ENCODE peak calls at places on chromosome 22, in eight cellular contexts. J, E, H, I, X, S, Q and T are unnamed samples.

GRCh38 chr22:47126344-47126811 is 363.9 kb downstream of the TBC1D22A start:
- DNase-seq in J (no peak), E (no peak), H (no peak), I (no peak), X (no peak), S (no peak), Q (no peak), T (no peak)

GRCh38 chr22:49286236-49286760 is 541.4 kb downstream of the BRD1 start:
- DNase-seq in J (no peak), E (no peak), H (no peak), I (no peak), X (no peak), S (no peak), Q (no peak), T (no peak)

GRCh38 chr22:35959121-35959800 is 69.4 kb downstream of the RBFOX2 start:
- DNase-seq in J (no peak), E (no peak), H (no peak), I (no peak), X (no peak), S (no peak), Q (no peak), T (no peak)

GRCh38 chr22:49460662-49461371 is 366.9 kb downstream of the BRD1 start:
- DNase-seq in J (no peak), E (no peak), H (no peak), I (no peak), X (no peak), S (no peak), Q (no peak), T (no peak)

GRCh38 chr22:17742528-17742902 is 31.8 kb downstream of the BID start:
- DNase-seq in J (peak), E (peak), H (no peak), I (peak), X (no peak), S (peak), Q (peak), T (peak)

GRCh38 chr22:42856865-42857704 is at the start of gene ARFGAP3:
- DNase-seq in J (peak), E (peak), H (peak), I (peak), X (peak), S (peak), Q (peak), T (peak)

GRCh38 chr22:23064381-23065068 is 5.8 kb upstream of the GNAZ start:
- DNase-seq in J (no peak), E (no peak), H (no peak), I (no peak), X (peak), S (no peak), Q (no peak), T (no peak)

GRCh38 chr22:11307996-11308395 is 4220.0 kb upstream of the OR11H1 start:
- DNase-seq in J (no peak), E (no peak), H (no peak), I (no peak), X (peak), S (no peak), Q (no peak), T (no peak)

GRCh38 chr22:23073506-23074229 is 3.3 kb downstream of the GNAZ start:
- DNase-seq in J (no peak), E (no peak), H (no peak), I (no peak), X (no peak), S (no peak), Q (no peak), T (no peak)

GRCh38 chr22:49499433-49500075 is 328.1 kb downstream of the BRD1 start:
- DNase-seq in J (no peak), E (no peak), H (no peak), I (no peak), X (no peak), S (no peak), Q (no peak), T (no peak)

GRCh38 chr22:36327922-36328551 is 59.7 kb downstream of the MYH9 start:
- DNase-seq in J (no peak), E (peak), H (no peak), I (peak), X (no peak), S (no peak), Q (no peak), T (no peak)

GRCh38 chr22:29195118-29195963 is 10.4 kb upstream of the EMID1 start:
- DNase-seq in J (no peak), E (no peak), H (no peak), I (no peak), X (no peak), S (no peak), Q (no peak), T (peak)

GRCh38 chr22:41676134-41676533 is 12.5 kb downstream of the SNU13 start:
- DNase-seq in J (no peak), E (no peak), H (no peak), I (no peak), X (no peak), S (no peak), Q (no peak), T (no peak)

GRCh38 chr22:41674941-41675340 is 13.7 kb downstream of the SNU13 start:
- DNase-seq in J (no peak), E (no peak), H (no peak), I (no peak), X (no peak), S (no peak), Q (no peak), T (no peak)

GRCh38 chr22:41668971-41669911 is 19.4 kb downstream of the SNU13 start:
- DNase-seq in J (no peak), E (no peak), H (peak), I (peak), X (no peak), S (peak), Q (no peak), T (no peak)

DNA sequence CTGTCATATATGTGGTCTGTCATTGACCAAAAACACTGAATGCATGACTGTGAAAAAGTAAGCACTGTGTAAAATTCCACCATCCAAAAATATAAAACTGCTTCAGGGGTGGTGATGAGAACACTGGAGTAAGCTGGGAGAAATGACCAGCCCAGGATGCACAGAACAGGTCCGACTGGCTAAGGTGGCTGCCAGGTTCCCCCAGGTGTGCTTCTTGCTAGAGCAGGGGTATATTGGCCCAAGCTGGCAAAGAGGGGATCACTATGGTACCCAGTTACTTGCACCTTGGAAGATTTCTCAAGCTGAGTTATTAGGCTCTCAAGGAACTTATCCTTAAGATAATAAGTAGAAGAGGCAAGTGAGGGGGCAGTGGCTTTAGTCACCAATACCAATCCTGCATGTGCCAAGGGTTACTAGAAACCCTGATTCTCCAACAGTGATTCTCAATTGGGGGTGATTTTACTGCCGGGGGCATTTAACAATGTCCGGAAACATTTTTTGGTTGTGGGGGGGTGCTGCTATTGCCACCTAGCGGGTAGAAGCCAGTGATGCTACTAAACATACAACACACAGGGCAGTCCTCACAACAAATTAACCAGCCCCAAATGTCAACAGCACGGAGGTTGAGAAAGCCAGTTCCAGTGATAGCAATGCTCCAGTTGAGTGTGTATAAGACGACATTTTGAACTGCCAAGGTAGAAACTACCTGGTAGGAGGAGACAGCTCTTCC is 15.7 kb downstream of the SNU13 start:
- DNase-seq in J (peak), E (no peak), H (no peak), I (no peak), X (no peak), S (no peak), Q (no peak), T (no peak)
- TF ChIP-seq CTCF in J (peak), E (peak), H (peak), I (peak), X (peak), S (peak), Q (no peak), T (peak)

DNA sequence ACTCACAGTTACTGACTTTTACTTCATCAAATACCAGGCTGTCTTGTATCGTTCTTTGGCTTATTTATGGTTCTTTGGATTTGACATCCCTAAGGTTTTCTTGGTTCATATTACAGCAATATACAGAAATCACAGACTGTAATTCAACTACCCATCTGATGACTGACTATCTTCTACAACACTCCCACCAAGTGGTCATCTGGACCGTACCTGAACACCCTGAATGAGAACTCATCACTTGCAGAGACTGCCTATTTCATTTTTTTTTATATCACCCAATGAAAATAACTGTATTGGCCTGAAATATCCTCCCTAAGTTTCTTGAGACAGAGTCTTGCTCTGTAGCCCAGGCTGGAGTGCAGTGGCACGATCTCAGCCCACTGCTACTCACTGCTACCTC is 9.5 kb upstream of the UPB1 start:
- DNase-seq in J (peak), E (no peak), H (no peak), I (no peak), X (no peak), S (no peak), Q (no peak), T (no peak)
- TF ChIP-seq CTCF in J (peak), E (no peak), H (no peak), I (no peak), X (peak), S (peak), Q (peak), T (peak)

GRCh38 chr22:20413217-20414058 is 19.5 kb downstream of the ZNF74 start:
- DNase-seq in J (no peak), E (no peak), H (no peak), I (no peak), X (no peak), S (no peak), Q (no peak), T (no peak)
- TF ChIP-seq CTCF in J (no peak), E (no peak), H (no peak), I (no peak), X (no peak), S (no peak), Q (no peak), T (no peak)

GRCh38 chr22:45083659-45084305 is 74.0 kb upstream of the PHF21B start:
- DNase-seq in J (no peak), E (no peak), H (peak), I (peak), X (no peak), S (no peak), Q (no peak), T (no peak)

GRCh38 chr22:45084400-45084920 is 74.7 kb upstream of the PHF21B start:
- DNase-seq in J (no peak), E (no peak), H (no peak), I (no peak), X (no peak), S (no peak), Q (no peak), T (no peak)

GRCh38 chr22:45077826-45078334 is 68.1 kb upstream of the PHF21B start:
- DNase-seq in J (no peak), E (no peak), H (no peak), I (no peak), X (no peak), S (no peak), Q (no peak), T (no peak)

GRCh38 chr22:45087802-45088201 is 75.9 kb upstream of the NUP50 start:
- DNase-seq in J (no peak), E (no peak), H (no peak), I (no peak), X (no peak), S (no peak), Q (no peak), T (no peak)

DNA sequence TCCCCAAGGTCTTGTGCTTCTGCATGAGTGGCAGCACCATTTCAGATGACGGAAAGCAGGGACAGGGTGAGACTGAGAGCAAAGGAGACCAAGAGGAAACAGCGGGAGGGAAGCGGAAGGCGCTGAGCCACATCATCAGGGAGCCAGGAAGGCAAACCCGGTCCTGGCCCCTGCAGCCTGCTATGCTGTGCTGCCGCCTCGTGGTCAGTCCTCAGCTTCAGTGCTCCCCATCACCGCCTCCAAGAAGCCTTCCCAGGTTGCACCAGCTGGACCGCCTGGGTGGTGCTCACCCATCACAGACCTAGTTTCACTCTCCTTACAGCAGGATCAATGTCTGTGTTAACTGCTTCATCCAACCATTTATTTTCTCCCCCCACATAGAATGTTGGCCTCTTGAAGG is 73.0 kb upstream of the PHF21B start:
- DNase-seq in J (no peak), E (no peak), H (no peak), I (no peak), X (no peak), S (no peak), Q (no peak), T (no peak)
- TF ChIP-seq CTCF in J (peak), E (no peak), H (peak), I (peak), X (peak), S (peak), Q (peak), T (peak)

DNA sequence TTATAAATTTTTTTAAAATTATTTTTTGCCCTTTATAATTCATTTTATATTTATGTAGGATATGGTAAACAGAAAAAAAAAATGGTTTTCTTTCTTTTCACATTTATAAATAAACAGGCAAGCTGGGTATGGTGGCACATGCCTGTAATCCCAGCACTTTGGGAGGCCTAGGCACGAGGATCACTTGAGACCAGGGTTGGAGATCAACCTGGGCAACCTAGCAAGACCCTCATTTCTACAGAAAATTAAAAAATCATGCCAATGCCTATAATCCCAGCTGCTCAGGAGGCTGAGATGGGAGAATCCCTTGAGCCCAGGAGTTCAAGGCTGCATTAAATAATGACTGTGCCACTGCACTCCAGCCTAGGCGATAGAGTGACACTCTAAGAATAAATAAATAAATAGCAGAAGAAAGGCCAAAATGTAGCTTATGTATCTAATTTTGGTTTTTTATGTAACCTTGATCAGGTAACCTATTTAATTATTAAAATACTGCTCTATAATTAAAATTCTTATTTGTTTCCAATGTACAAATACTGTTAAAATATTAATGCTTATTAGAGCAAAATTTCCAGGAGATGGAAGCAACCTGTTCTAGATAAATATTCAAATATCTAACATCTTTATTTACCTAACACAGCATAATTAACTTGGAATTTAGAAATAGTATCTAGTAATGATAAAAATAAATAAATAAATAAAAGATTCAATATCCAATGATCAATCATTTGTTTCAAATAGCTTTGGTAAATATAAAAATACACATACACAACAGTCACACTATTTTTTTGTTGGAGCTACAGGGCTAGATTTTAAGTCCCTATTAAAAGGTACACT is 21.4 kb downstream of the PI4KA start:
- DNase-seq in J (no peak), E (no peak), H (no peak), I (no peak), X (no peak), S (no peak), Q (no peak), T (no peak)
- TF ChIP-seq CTCF in J (no peak), E (no peak), H (no peak), I (no peak), X (no peak), S (no peak), Q (no peak), T (no peak)

GRCh38 chr22:25494774-25495173 is 69.7 kb upstream of the GRK3 start:
- DNase-seq in J (peak), E (no peak), H (no peak), I (no peak), X (no peak), S (no peak), Q (no peak), T (peak)

GRCh38 chr22:25495286-25495685 is 69.2 kb upstream of the GRK3 start:
- DNase-seq in J (no peak), E (no peak), H (no peak), I (peak), X (no peak), S (no peak), Q (no peak), T (no peak)

GRCh38 chr22:25492162-25492561 is 72.3 kb upstream of the GRK3 start:
- DNase-seq in J (no peak), E (no peak), H (no peak), I (no peak), X (no peak), S (no peak), Q (no peak), T (no peak)

GRCh38 chr22:25493794-25494193 is 70.7 kb upstream of the GRK3 start:
- DNase-seq in J (no peak), E (no peak), H (no peak), I (no peak), X (no peak), S (no peak), Q (no peak), T (no peak)

GRCh38 chr22:25492950-25493790 is 71.3 kb upstream of the GRK3 start:
- DNase-seq in J (no peak), E (no peak), H (no peak), I (no peak), X (no peak), S (no peak), Q (no peak), T (no peak)
- TF ChIP-seq CTCF in J (no peak), E (no peak), H (no peak), I (no peak), X (no peak), S (no peak), Q (no peak), T (no peak)

GRCh38 chr22:50525991-50526848 is 822 bp upstream of the SCO2 start:
- DNase-seq in J (peak), E (peak), H (no peak), I (peak), X (peak), S (peak), Q (peak), T (peak)
- TF ChIP-seq CTCF in J (peak), E (peak), H (peak), I (peak), X (peak), S (peak), Q (peak), T (peak)

GRCh38 chr22:27801197-27801615 is 350 bp downstream of the MN1 start:
- DNase-seq in J (peak), E (peak), H (no peak), I (peak), X (no peak), S (no peak), Q (no peak), T (no peak)
- TF ChIP-seq CTCF in J (no peak), E (peak), H (no peak), I (peak), X (no peak), S (peak), Q (peak), T (no peak)

DNA sequence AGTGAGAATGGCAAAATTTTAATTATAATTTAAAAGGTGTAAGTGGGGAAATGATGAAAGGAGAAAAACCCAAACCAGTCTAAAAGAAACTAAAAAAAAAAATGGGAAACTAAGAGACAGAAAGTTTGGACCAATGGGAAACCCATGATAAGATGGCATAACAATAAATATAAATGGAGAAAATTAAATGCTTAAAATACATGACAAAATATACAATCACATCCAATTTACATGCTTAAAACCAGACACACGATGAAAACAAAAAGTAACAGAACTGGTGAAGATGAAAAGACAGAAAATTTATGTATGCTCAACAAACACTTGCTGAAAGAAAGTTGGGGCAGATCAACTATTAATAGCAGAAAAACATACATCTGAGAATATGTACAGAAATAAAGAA is 1471.1 kb downstream of the TBC1D22A start:
- DNase-seq in J (no peak), E (no peak), H (no peak), I (no peak), X (no peak), S (no peak), Q (no peak), T (no peak)
- TF ChIP-seq CTCF in J (no peak), E (no peak), H (no peak), I (no peak), X (no peak), S (no peak), Q (no peak), T (no peak)

GRCh38 chr22:37697540-37697835 is 640 bp downstream of the TRIOBP start:
- DNase-seq in J (no peak), E (no peak), H (no peak), I (no peak), X (no peak), S (no peak), Q (no peak), T (no peak)
- TF ChIP-seq CTCF in J (no peak), E (no peak), H (no peak), I (no peak), X (no peak), S (no peak), Q (no peak), T (no peak)